ENCODE peak calls at places on chromosome 12, in six cellular contexts. J, D, A, P, M and F are unnamed samples.

GRCh38 chr12:123071401-123072304 is 79.2 kb downstream of the PITPNM2 start:
- DNase-seq in J (no peak), D (no peak), A (peak; percentile 89), P (no peak), M (no peak), F (no peak)

GRCh38 chr12:10194160-10194559 is 15.3 kb downstream of the TMEM52B start:
- DNase-seq in J (no peak), D (no peak), A (no peak), P (no peak), M (no peak), F (no peak)

GRCh38 chr12:2301531-2302461 is 249.0 kb downstream of the CACNA1C start:
- DNase-seq in J (no peak), D (no peak), A (peak; percentile 73), P (no peak), M (no peak), F (no peak)

GRCh38 chr12:75816892-75817291 is 214.7 kb downstream of the PHLDA1 start:
- DNase-seq in J (no peak), D (no peak), A (no peak), P (no peak), M (no peak), F (no peak)

GRCh38 chr12:116346751-116347150 is 69.3 kb upstream of the MED13L start:
- DNase-seq in J (no peak), D (no peak), A (no peak), P (no peak), M (no peak), F (no peak)

GRCh38 chr12:98909749-98910148 is 264.7 kb downstream of the APAF1 start:
- DNase-seq in J (no peak), D (no peak), A (no peak), P (no peak), M (peak; percentile 87), F (no peak)

GRCh38 chr12:76117751-76118150 is 33.3 kb upstream of the NAP1L1 start:
- DNase-seq in J (no peak), D (no peak), A (no peak), P (no peak), M (no peak), F (no peak)

GRCh38 chr12:127680516-127680915 is 586.5 kb upstream of the TMEM132C start:
- DNase-seq in J (no peak), D (no peak), A (no peak), P (no peak), M (no peak), F (no peak)

GRCh38 chr12:119988440-119988787 is 622 bp upstream of the BICDL1 start:
- DNase-seq in J (no peak), D (no peak), A (no peak), P (peak; percentile 12), M (no peak), F (no peak)

GRCh38 chr12:71476513-71476912 is 36.9 kb downstream of the LGR5 start:
- DNase-seq in J (no peak), D (no peak), A (no peak), P (no peak), M (no peak), F (no peak)

GRCh38 chr12:3580071-3580749 is 89.2 kb downstream of the PRMT8 start:
- DNase-seq in J (no peak), D (no peak), A (no peak), P (no peak), M (no peak), F (no peak)

GRCh38 chr12:29229937-29230336 is 80.9 kb downstream of the FAR2 start:
- DNase-seq in J (no peak), D (no peak), A (no peak), P (no peak), M (no peak), F (no peak)

GRCh38 chr12:62575036-62575435 is 108.4 kb downstream of the MON2 start:
- DNase-seq in J (no peak), D (no peak), A (no peak), P (no peak), M (no peak), F (no peak)

GRCh38 chr12:131162113-131162512 is 208.4 kb downstream of the ADGRD1 start:
- DNase-seq in J (no peak), D (no peak), A (no peak), P (no peak), M (no peak), F (no peak)

GRCh38 chr12:6332459-6332858 is 9.4 kb downstream of the TNFRSF1A start:
- DNase-seq in J (no peak), D (no peak), A (no peak), P (no peak), M (no peak), F (no peak)

GRCh38 chr12:618626-619025 is 44.6 kb downstream of the NINJ2 start:
- DNase-seq in J (no peak), D (no peak), A (no peak), P (no peak), M (no peak), F (no peak)

GRCh38 chr12:103839103-103839502 is 1.9 kb downstream of the NT5DC3 start:
- DNase-seq in J (no peak), D (no peak), A (no peak), P (no peak), M (no peak), F (no peak)
- TF ChIP-seq POLR2AphosphoS5 in J (no peak), D (no peak), A (no peak), P (no peak), M (no peak), F (no peak)

GRCh38 chr12:93001407-93001806 is 72.3 kb upstream of the EEA1 start:
- DNase-seq in J (no peak), D (no peak), A (no peak), P (no peak), M (no peak), F (no peak)

GRCh38 chr12:93003540-93004239 is 74.6 kb upstream of the EEA1 start:
- DNase-seq in J (no peak), D (no peak), A (no peak), P (no peak), M (no peak), F (no peak)

GRCh38 chr12:93000026-93000425 is 70.9 kb upstream of the EEA1 start:
- DNase-seq in J (peak; percentile 35), D (no peak), A (no peak), P (no peak), M (no peak), F (no peak)

GRCh38 chr12:93005928-93006654 is 77.0 kb upstream of the EEA1 start:
- DNase-seq in J (no peak), D (no peak), A (no peak), P (no peak), M (no peak), F (no peak)

GRCh38 chr12:93002278-93003054 is 73.4 kb upstream of the EEA1 start:
- DNase-seq in J (no peak), D (no peak), A (no peak), P (no peak), M (no peak), F (no peak)
- TF ChIP-seq POLR2AphosphoS5 in J (no peak), D (no peak), A (peak; percentile 27), P (no peak), M (no peak), F (no peak)

DNA sequence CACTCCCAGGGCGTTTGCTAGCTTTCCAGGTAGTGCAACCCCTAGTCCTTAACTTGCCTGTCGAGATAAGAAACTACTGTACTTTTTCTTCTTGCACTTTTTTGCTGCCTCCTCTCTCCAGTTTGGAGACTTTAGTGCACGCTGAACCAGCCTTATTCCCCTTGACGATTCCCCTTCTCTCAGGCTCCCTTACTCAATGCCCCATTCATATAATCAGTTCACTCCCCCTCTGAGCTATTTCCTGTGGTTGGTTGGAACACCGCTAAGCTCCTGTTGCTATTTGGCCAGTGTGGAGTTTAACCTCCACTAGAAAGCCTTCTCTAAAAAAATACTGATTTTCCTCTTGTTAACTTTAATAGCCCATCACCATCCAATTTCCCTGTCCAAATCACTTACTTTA is 727 bp downstream of the CREBL2 start:
- DNase-seq in J (no peak), D (no peak), A (no peak), P (no peak), M (peak; percentile 67), F (peak; percentile 25)
- TF ChIP-seq POLR2AphosphoS5 in J (no peak), D (no peak), A (no peak), P (no peak), M (no peak), F (no peak)

GRCh38 chr12:54173066-54173726 is 15.6 kb downstream of the SMUG1 start:
- DNase-seq in J (peak; percentile 38), D (no peak), A (peak; percentile 70), P (no peak), M (peak; percentile 78), F (peak; percentile 37)
- TF ChIP-seq POLR2AphosphoS5 in J (no peak), D (no peak), A (no peak), P (no peak), M (no peak), F (no peak)

GRCh38 chr12:11810962-11811361 is 161.5 kb downstream of the ETV6 start:
- DNase-seq in J (no peak), D (no peak), A (no peak), P (no peak), M (no peak), F (no peak)

GRCh38 chr12:11815397-11815796 is 165.9 kb downstream of the ETV6 start:
- DNase-seq in J (no peak), D (no peak), A (no peak), P (no peak), M (no peak), F (no peak)

GRCh38 chr12:11813422-11813813 is 163.9 kb downstream of the ETV6 start:
- DNase-seq in J (no peak), D (no peak), A (no peak), P (no peak), M (peak; percentile 37), F (no peak)

GRCh38 chr12:11814362-11814761 is 164.9 kb downstream of the ETV6 start:
- DNase-seq in J (no peak), D (no peak), A (no peak), P (no peak), M (no peak), F (no peak)

DNA sequence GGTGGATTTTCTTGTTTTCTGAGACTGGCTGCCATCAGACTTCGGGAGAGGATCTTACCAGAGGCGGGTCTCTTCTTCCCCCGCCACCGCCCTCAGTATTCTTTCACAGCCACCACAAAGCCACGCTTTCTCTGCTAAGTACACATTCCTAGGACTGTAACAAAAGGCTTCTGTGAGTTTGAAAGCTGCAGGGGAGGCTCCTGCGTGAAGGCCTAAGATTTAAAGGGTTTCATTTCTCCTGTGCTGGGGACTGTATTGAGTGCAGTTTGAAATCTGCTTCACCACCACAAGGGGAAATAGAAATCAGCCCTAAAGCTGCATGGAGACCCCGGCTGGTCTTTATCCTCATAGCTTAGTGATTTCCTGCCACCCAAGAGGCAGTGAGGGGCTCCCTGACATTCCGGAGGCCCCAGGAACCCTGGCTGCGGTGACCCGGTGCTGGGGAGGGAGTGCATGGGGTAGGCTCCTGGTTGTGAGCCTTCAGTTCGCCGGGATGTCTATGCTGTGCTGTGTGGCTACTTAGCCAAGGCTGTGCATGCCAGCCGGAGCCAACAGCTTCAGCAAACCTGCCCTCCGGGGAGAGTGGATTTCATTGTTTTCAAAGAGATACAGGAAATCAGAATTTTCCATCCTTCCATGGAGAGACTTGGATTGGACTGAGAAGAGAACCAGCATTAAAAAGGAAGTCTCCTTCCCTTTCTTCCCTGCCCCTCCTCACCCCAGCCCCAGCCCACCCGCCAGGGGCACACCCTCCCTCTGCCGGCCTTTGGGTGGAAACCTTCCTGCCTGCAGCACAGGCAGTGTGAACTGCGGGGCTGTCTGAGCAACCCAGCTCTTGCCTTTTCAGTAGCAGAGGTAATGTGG is 163.3 kb downstream of the ETV6 start:
- DNase-seq in J (peak; percentile 50), D (no peak), A (no peak), P (no peak), M (peak; percentile 70), F (no peak)
- TF ChIP-seq POLR2AphosphoS5 in J (no peak), D (no peak), A (no peak), P (no peak), M (no peak), F (peak; percentile 67)